ENCODE peak calls at places on chromosomes 3 and 15, in four cellular contexts. One of them, this sample, is unnamed.

GRCh38 chr15:43268111-43269105 is 1.7 kb upstream of the TGM5 start:
- DNase-seq in HepG2: peak; percentile 11
- DNase-seq in A549: no peak
- DNase-seq in GM12878: no peak
- DNase-seq in this sample: peak; percentile 59

GRCh38 chr3:196740476-196741400 is 1.1 kb downstream of the PAK2 start:
- DNase-seq in HepG2: peak; percentile 45
- DNase-seq in A549: no peak
- DNase-seq in GM12878: no peak
- DNase-seq in this sample: peak; percentile 57

GRCh38 chr3:65576942-65577341 is 461.8 kb downstream of the MAGI1 start:
- DNase-seq in HepG2: no peak
- DNase-seq in A549: no peak
- DNase-seq in GM12878: no peak
- DNase-seq in this sample: no peak

GRCh38 chr3:65479967-65480366 is 558.8 kb downstream of the MAGI1 start:
- DNase-seq in HepG2: no peak
- DNase-seq in A549: no peak
- DNase-seq in GM12878: no peak
- DNase-seq in this sample: no peak

GRCh38 chr3:125431391-125431790 is 56.3 kb upstream of the ZNF148 start:
- DNase-seq in HepG2: no peak
- DNase-seq in A549: no peak
- DNase-seq in GM12878: no peak
- DNase-seq in this sample: no peak

GRCh38 chr3:188486126-188486525 is 332.2 kb downstream of the LPP start:
- DNase-seq in HepG2: no peak
- DNase-seq in A549: no peak
- DNase-seq in GM12878: no peak
- DNase-seq in this sample: no peak

GRCh38 chr3:48548731-48549705 is 7.6 kb downstream of the PFKFB4 start:
- DNase-seq in HepG2: peak; percentile 67
- DNase-seq in A549: no peak
- DNase-seq in GM12878: no peak
- DNase-seq in this sample: peak; percentile 86

GRCh38 chr3:61847784-61848462 is 286.6 kb downstream of the PTPRG start:
- DNase-seq in HepG2: peak; percentile 17
- DNase-seq in A549: no peak
- DNase-seq in GM12878: no peak
- DNase-seq in this sample: no peak

GRCh38 chr3:2106438-2106837 is 7.8 kb downstream of the CNTN4 start:
- DNase-seq in HepG2: no peak
- DNase-seq in A549: no peak
- DNase-seq in GM12878: no peak
- DNase-seq in this sample: no peak

GRCh38 chr15:90022905-90023700 is 22.0 kb downstream of the ZNF710 start:
- DNase-seq in HepG2: no peak
- DNase-seq in A549: no peak
- DNase-seq in GM12878: no peak
- DNase-seq in this sample: no peak

GRCh38 chr15:92733934-92734521 is 78.5 kb upstream of the FAM174B start:
- DNase-seq in HepG2: no peak
- DNase-seq in A549: peak; percentile 48
- DNase-seq in GM12878: no peak
- DNase-seq in this sample: peak; percentile 62

GRCh38 chr15:60009581-60010379 is 5.7 kb downstream of the FOXB1 start:
- DNase-seq in HepG2: no peak
- DNase-seq in A549: no peak
- DNase-seq in GM12878: no peak
- DNase-seq in this sample: no peak

GRCh38 chr3:108055931-108056330 is 34.9 kb downstream of the CD47 start:
- DNase-seq in HepG2: no peak
- DNase-seq in A549: no peak
- DNase-seq in GM12878: no peak
- DNase-seq in this sample: no peak

GRCh38 chr3:99637381-99638111 is 848 bp upstream of the COL8A1 start:
- DNase-seq in HepG2: no peak
- DNase-seq in A549: no peak
- DNase-seq in GM12878: no peak
- DNase-seq in this sample: peak; percentile 3

GRCh38 chr3:58048301-58048700 is 40.1 kb downstream of the FLNB start:
- DNase-seq in HepG2: no peak
- DNase-seq in A549: no peak
- DNase-seq in GM12878: no peak
- DNase-seq in this sample: no peak

GRCh38 chr3:172512363-172512762 is 10.9 kb downstream of the TNFSF10 start:
- DNase-seq in HepG2: no peak
- DNase-seq in A549: no peak
- DNase-seq in GM12878: peak; percentile 55
- DNase-seq in this sample: no peak

GRCh38 chr3:175672119-175672689 is 813.1 kb downstream of the NAALADL2 start:
- DNase-seq in HepG2: no peak
- DNase-seq in A549: peak; percentile 1
- DNase-seq in GM12878: no peak
- DNase-seq in this sample: peak; percentile 4

GRCh38 chr15:26029146-26029545 is 166.0 kb upstream of the ATP10A start:
- DNase-seq in HepG2: no peak
- DNase-seq in A549: no peak
- DNase-seq in GM12878: no peak
- DNase-seq in this sample: no peak

GRCh38 chr3:151593923-151594322 is 133.1 kb upstream of the IGSF10 start:
- DNase-seq in HepG2: no peak
- DNase-seq in A549: no peak
- DNase-seq in GM12878: no peak
- DNase-seq in this sample: no peak

GRCh38 chr3:53131136-53131495 is 881 bp upstream of the RFT1 start:
- DNase-seq in HepG2: peak; percentile 39
- DNase-seq in A549: no peak
- DNase-seq in GM12878: no peak
- DNase-seq in this sample: no peak

DNA sequence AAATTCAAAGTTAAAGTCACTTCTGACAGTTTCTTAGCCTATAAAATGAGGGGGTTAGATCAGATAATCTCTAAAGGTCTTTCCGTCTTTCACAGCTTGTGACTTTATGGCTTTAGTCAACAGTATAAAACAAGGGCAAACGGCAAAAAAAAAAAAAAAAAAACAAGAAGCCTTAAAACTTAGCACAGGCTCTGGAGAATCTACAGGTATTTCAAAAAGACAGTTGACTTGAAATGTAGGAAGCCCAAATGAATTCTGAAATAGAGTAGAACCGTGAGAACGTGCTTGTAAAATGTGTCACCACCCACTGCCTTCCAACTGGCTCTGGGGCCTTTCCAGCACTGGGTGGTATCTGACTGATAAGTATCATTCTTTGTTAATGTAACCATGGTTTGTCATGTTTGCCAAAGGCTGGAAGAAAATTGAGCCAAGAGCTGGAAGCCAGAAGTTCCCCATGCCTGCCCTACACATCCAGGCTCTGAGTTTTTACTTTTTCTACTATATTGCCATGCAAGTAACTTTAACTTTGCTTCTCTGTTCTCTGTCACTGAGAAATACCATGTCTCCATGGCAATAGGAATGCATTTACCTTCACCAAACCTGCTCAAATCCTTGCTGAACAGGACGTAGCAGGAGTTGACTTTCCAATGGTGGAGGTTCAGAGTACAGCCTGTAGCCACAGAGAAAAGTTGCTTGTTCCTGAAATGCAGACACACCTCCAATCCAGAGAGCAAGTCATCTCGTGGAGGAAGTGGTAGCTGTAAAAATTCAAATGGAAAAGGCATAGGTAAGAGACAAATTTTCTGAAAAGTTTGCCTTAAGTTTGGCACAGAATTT is 35.8 kb upstream of the THSD4 start:
- DNase-seq in HepG2: no peak
- DNase-seq in A549: no peak
- DNase-seq in GM12878: no peak
- DNase-seq in this sample: no peak
- TF ChIP-seq PBX3 in HepG2: no peak
- TF ChIP-seq PBX3 in A549: no peak
- TF ChIP-seq PBX3 in GM12878: no peak
- TF ChIP-seq PBX3 in this sample: peak; percentile 71

DNA sequence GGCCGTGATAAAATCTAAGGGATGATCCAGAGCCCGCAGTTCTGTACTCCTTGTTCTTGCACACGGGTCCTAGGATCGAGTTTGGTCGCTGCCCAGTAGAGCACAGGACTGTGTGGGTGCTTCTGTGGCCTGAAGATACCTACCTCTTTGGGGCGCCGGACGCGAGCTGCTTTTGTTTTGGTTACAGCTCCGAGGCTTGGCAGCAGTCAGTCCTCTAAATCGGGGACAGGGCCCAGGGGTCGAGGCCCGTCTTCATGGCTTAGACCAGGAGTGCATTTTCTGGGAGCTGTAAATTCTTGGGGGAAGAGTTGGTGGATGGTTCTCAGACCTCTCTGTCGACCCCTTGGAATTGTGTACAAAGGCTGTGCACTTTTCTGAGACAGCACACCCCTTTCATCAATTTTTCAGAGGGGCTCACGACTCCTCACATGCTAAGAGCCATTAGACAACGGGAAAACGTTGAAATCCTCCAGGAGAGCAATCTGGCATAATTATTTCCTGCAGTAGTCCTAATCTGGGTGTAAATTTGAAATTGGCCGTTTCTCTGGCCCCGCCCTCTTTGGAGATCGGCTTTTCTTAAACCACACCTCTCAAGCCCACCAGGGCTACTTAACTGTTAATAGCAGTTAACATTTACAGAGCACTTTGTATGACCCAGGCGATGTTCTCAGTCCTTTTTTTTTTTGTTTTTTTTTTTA is 927 bp downstream of the CEP97 start:
- DNase-seq in HepG2: no peak
- DNase-seq in A549: peak; percentile 8
- DNase-seq in GM12878: no peak
- DNase-seq in this sample: peak; percentile 52
- TF ChIP-seq PBX3 in HepG2: no peak
- TF ChIP-seq PBX3 in A549: no peak
- TF ChIP-seq PBX3 in GM12878: no peak
- TF ChIP-seq PBX3 in this sample: no peak

GRCh38 chr3:105729662-105730061 is 139.2 kb downstream of the CBLB start:
- DNase-seq in HepG2: no peak
- DNase-seq in A549: no peak
- DNase-seq in GM12878: no peak
- DNase-seq in this sample: no peak
- TF ChIP-seq PBX3 in HepG2: no peak
- TF ChIP-seq PBX3 in A549: no peak
- TF ChIP-seq PBX3 in GM12878: no peak
- TF ChIP-seq PBX3 in this sample: no peak

GRCh38 chr3:89503891-89504391 is 396.5 kb downstream of the EPHA3 start:
- DNase-seq in HepG2: no peak
- DNase-seq in A549: no peak
- DNase-seq in GM12878: no peak
- DNase-seq in this sample: no peak

GRCh38 chr3:89504432-89504831 is 397.0 kb downstream of the EPHA3 start:
- DNase-seq in HepG2: no peak
- DNase-seq in A549: no peak
- DNase-seq in GM12878: no peak
- DNase-seq in this sample: no peak

DNA sequence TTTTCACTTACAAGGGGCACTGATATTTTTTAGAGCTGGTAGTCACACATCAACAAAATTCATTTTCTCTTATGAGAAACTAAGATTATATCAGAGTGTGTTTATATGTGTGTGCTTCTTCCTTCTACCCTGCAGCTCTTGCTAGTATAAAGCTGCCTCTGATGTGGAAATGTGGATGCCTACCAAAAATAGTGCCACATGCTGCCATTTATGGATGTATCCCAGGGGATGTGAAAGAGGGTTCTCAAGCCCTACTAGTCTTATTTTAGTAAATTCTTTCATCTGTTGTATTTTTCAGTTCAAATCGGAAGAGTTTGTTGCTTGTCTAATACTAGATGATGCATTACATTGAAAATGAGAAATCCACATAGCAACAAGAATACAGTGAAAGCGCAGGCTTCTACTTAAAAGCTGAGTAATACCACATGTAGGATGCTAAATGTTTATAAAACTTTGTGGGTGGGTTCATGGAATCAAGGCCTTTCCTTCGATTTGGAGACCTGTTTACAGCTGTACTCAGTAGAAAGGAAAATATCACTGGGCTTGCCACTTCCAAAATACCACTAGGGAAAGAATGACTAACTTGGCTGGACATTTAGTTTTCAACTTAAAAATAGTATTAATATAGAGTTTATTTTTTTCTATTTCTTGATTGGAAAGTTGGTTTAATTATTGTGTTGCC is 399.2 kb downstream of the EPHA3 start:
- DNase-seq in HepG2: no peak
- DNase-seq in A549: no peak
- DNase-seq in GM12878: no peak
- DNase-seq in this sample: no peak
- TF ChIP-seq PBX3 in HepG2: no peak
- TF ChIP-seq PBX3 in A549: no peak
- TF ChIP-seq PBX3 in GM12878: no peak
- TF ChIP-seq PBX3 in this sample: no peak

This sample was measured in SK-N-SH.